ENCODE peak calls at places on chromosomes 16 and 17, in seven cellular contexts. One of them, this sample, is unnamed.

GRCh38 chr16:69328854-69329316 is 1.5 kb downstream of the PDF start:
- DNase-seq in osteocyte: no peak
- DNase-seq in Calu3: no peak
- DNase-seq in cardiac muscle cell: no peak
- DNase-seq in dorsolateral prefrontal cortex: no peak
- DNase-seq in mammary epithelial cell: peak; percentile 62
- DNase-seq in HepG2: no peak
- DNase-seq in this sample: no peak

GRCh38 chr16:11325404-11326083 is 19.7 kb upstream of the RMI2 start:
- DNase-seq in osteocyte: no peak
- DNase-seq in Calu3: no peak
- DNase-seq in cardiac muscle cell: no peak
- DNase-seq in dorsolateral prefrontal cortex: no peak
- DNase-seq in mammary epithelial cell: no peak
- DNase-seq in HepG2: no peak
- DNase-seq in this sample: no peak

GRCh38 chr16:361341-361871 is 8.9 kb upstream of the AXIN1 start:
- DNase-seq in osteocyte: no peak
- DNase-seq in Calu3: no peak
- DNase-seq in cardiac muscle cell: no peak
- DNase-seq in dorsolateral prefrontal cortex: peak; percentile 50
- DNase-seq in mammary epithelial cell: no peak
- DNase-seq in HepG2: no peak
- DNase-seq in this sample: no peak

GRCh38 chr17:20008242-20009051 is 712 bp upstream of the SPECC1 start:
- DNase-seq in osteocyte: peak; percentile 70
- DNase-seq in Calu3: peak; percentile 13
- DNase-seq in cardiac muscle cell: peak; percentile 26
- DNase-seq in dorsolateral prefrontal cortex: no peak
- DNase-seq in mammary epithelial cell: peak; percentile 21
- DNase-seq in HepG2: no peak
- DNase-seq in this sample: no peak

GRCh38 chr17:47199627-47200324 is 9.4 kb upstream of the MYL4 start:
- DNase-seq in osteocyte: no peak
- DNase-seq in Calu3: no peak
- DNase-seq in cardiac muscle cell: no peak
- DNase-seq in dorsolateral prefrontal cortex: no peak
- DNase-seq in mammary epithelial cell: no peak
- DNase-seq in HepG2: no peak
- DNase-seq in this sample: no peak

GRCh38 chr17:62981933-62982332 is 15.9 kb downstream of the TANC2 start:
- DNase-seq in osteocyte: no peak
- DNase-seq in Calu3: no peak
- DNase-seq in cardiac muscle cell: no peak
- DNase-seq in dorsolateral prefrontal cortex: no peak
- DNase-seq in mammary epithelial cell: peak; percentile 68
- DNase-seq in HepG2: no peak
- DNase-seq in this sample: no peak

GRCh38 chr17:15262291-15263205 is 2.6 kb downstream of the PMP22 start:
- DNase-seq in osteocyte: peak; percentile 88
- DNase-seq in Calu3: peak; percentile 23
- DNase-seq in cardiac muscle cell: peak; percentile 57
- DNase-seq in dorsolateral prefrontal cortex: peak; percentile 82
- DNase-seq in mammary epithelial cell: peak; percentile 72
- DNase-seq in HepG2: no peak
- DNase-seq in this sample: peak; percentile 17

GRCh38 chr16:85753559-85753958 is 2.7 kb upstream of the C16orf74 start:
- DNase-seq in osteocyte: no peak
- DNase-seq in Calu3: no peak
- DNase-seq in cardiac muscle cell: no peak
- DNase-seq in dorsolateral prefrontal cortex: no peak
- DNase-seq in mammary epithelial cell: peak; percentile 46
- DNase-seq in HepG2: no peak
- DNase-seq in this sample: no peak

GRCh38 chr17:51079049-51079448 is 41.6 kb downstream of the SPAG9 start:
- DNase-seq in osteocyte: no peak
- DNase-seq in Calu3: no peak
- DNase-seq in cardiac muscle cell: no peak
- DNase-seq in dorsolateral prefrontal cortex: no peak
- DNase-seq in mammary epithelial cell: peak; percentile 25
- DNase-seq in HepG2: no peak
- DNase-seq in this sample: no peak

GRCh38 chr16:693766-694165 is 3.6 kb upstream of the WDR24 start:
- DNase-seq in osteocyte: no peak
- DNase-seq in Calu3: no peak
- DNase-seq in cardiac muscle cell: no peak
- DNase-seq in dorsolateral prefrontal cortex: no peak
- DNase-seq in mammary epithelial cell: no peak
- DNase-seq in HepG2: no peak
- DNase-seq in this sample: no peak

GRCh38 chr16:50835358-50836060 is 93.6 kb downstream of the CYLD start:
- DNase-seq in osteocyte: peak; percentile 57
- DNase-seq in Calu3: no peak
- DNase-seq in cardiac muscle cell: no peak
- DNase-seq in dorsolateral prefrontal cortex: peak; percentile 62
- DNase-seq in mammary epithelial cell: no peak
- DNase-seq in HepG2: no peak
- DNase-seq in this sample: no peak

GRCh38 chr16:88005148-88005547 is 53.9 kb downstream of the BANP start:
- DNase-seq in osteocyte: no peak
- DNase-seq in Calu3: no peak
- DNase-seq in cardiac muscle cell: peak; percentile 27
- DNase-seq in dorsolateral prefrontal cortex: no peak
- DNase-seq in mammary epithelial cell: no peak
- DNase-seq in HepG2: no peak
- DNase-seq in this sample: no peak
- TF ChIP-seq CTCF in osteocyte: peak; percentile 33
- TF ChIP-seq CTCF in Calu3: no peak
- TF ChIP-seq CTCF in cardiac muscle cell: no peak
- TF ChIP-seq CTCF in dorsolateral prefrontal cortex: no peak
- TF ChIP-seq CTCF in mammary epithelial cell: no peak
- TF ChIP-seq CTCF in HepG2: peak; percentile 42
- TF ChIP-seq CTCF in this sample: peak; percentile 20

DNA sequence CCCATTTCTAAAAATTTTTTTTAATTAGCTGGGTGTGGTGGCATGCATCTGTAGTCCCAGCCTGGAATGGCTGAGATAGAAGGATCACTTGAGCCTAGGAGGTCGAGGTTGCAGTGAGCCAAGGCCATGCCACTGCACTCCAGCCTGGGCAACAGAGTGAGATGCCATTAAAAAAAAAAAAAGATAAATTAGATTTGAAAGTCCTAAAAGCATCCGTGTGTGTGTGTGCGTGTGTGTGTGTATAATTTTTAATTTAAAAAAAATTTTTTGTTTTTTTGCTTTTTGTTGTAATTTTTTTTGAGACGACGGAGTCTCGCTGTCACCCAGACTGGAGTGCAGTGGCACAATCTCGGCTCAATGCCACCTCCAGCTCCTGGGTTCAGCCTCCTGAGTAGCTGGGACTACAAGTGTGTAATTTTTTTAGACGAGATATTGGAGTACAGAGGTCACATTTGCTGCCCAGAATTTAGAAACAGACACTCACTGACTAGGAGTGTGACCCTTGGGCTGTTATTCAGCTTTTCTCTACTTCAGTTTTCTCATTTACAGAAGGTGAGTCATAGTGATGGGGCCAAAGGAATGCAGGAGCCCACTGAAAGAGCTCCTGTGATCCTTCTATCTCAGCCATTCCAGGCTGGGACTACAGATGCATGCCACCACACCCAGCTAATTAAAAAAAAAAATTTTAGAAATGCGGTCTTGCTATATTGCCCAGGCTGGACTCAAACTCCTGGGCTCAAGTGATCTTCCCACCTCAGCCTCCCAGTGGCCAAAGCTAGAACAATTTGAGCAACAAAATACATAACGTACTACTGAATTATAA is 25.5 kb upstream of the TBX4 start:
- DNase-seq in osteocyte: peak; percentile 19
- DNase-seq in Calu3: no peak
- DNase-seq in cardiac muscle cell: no peak
- DNase-seq in dorsolateral prefrontal cortex: no peak
- DNase-seq in mammary epithelial cell: peak; percentile 71
- DNase-seq in HepG2: peak; percentile 98
- DNase-seq in this sample: no peak
- TF ChIP-seq CTCF in osteocyte: no peak
- TF ChIP-seq CTCF in Calu3: no peak
- TF ChIP-seq CTCF in cardiac muscle cell: no peak
- TF ChIP-seq CTCF in dorsolateral prefrontal cortex: no peak
- TF ChIP-seq CTCF in mammary epithelial cell: peak; percentile 10
- TF ChIP-seq CTCF in HepG2: no peak
- TF ChIP-seq CTCF in this sample: peak; percentile 9

GRCh38 chr17:1727258-1727789 is 2.8 kb downstream of the WDR81 start:
- DNase-seq in osteocyte: no peak
- DNase-seq in Calu3: no peak
- DNase-seq in cardiac muscle cell: no peak
- DNase-seq in dorsolateral prefrontal cortex: no peak
- DNase-seq in mammary epithelial cell: no peak
- DNase-seq in HepG2: no peak
- DNase-seq in this sample: no peak

GRCh38 chr17:1726626-1727257 is 2.2 kb downstream of the WDR81 start:
- DNase-seq in osteocyte: no peak
- DNase-seq in Calu3: no peak
- DNase-seq in cardiac muscle cell: no peak
- DNase-seq in dorsolateral prefrontal cortex: no peak
- DNase-seq in mammary epithelial cell: no peak
- DNase-seq in HepG2: no peak
- DNase-seq in this sample: no peak

GRCh38 chr17:1725642-1726511 is 1.4 kb downstream of the WDR81 start:
- DNase-seq in osteocyte: peak; percentile 84
- DNase-seq in Calu3: no peak
- DNase-seq in cardiac muscle cell: no peak
- DNase-seq in dorsolateral prefrontal cortex: no peak
- DNase-seq in mammary epithelial cell: no peak
- DNase-seq in HepG2: no peak
- DNase-seq in this sample: no peak

GRCh38 chr17:1724351-1724868 is at the start of gene WDR81:
- DNase-seq in osteocyte: peak; percentile 95
- DNase-seq in Calu3: peak; percentile 83
- DNase-seq in cardiac muscle cell: peak; percentile 91
- DNase-seq in dorsolateral prefrontal cortex: peak; percentile 88
- DNase-seq in mammary epithelial cell: peak; percentile 46
- DNase-seq in HepG2: peak; percentile 72
- DNase-seq in this sample: peak; percentile 80

DNA sequence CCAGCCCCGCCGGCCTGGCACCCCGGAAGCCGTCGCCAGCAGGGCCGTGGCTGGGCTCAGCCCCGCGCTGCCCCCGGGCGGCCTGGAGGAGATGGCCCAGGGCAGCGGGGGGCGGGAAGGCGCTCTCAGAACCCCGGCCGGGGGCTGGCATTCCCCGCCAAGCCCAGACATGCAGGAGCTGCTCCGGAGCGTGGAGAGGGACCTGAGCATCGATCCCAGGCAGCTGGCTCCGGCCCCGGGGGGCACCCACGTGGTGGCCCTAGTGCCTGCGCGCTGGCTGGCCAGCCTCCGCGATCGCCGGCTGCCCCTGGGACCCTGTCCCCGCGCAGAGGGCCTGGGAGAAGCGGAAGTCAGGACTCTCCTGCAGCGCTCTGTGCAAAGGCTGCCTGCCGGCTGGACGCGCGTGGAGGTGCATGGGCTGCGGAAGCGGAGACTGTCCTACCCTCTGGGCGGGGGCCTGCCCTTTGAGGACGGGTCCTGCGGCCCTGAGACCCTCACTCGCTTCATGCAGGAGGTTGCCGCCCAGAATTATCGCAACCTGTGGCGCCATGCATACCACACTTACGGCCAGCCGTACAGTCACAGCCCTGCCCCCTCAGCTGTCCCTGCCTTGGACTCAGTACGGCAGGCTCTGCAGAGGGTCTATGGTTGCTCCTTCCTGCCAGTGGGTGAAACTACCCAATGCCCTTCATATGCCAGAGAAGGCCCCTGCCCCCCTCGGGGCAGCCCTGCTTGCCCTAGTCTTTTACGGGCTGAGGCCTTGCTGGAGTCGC is 551 bp downstream of the WDR81 start:
- DNase-seq in osteocyte: peak; percentile 83
- DNase-seq in Calu3: peak; percentile 19
- DNase-seq in cardiac muscle cell: no peak
- DNase-seq in dorsolateral prefrontal cortex: no peak
- DNase-seq in mammary epithelial cell: no peak
- DNase-seq in HepG2: no peak
- DNase-seq in this sample: no peak
- TF ChIP-seq CTCF in osteocyte: no peak
- TF ChIP-seq CTCF in Calu3: no peak
- TF ChIP-seq CTCF in cardiac muscle cell: no peak
- TF ChIP-seq CTCF in dorsolateral prefrontal cortex: peak; percentile 8
- TF ChIP-seq CTCF in mammary epithelial cell: no peak
- TF ChIP-seq CTCF in HepG2: peak; percentile 32
- TF ChIP-seq CTCF in this sample: peak; percentile 14

DNA sequence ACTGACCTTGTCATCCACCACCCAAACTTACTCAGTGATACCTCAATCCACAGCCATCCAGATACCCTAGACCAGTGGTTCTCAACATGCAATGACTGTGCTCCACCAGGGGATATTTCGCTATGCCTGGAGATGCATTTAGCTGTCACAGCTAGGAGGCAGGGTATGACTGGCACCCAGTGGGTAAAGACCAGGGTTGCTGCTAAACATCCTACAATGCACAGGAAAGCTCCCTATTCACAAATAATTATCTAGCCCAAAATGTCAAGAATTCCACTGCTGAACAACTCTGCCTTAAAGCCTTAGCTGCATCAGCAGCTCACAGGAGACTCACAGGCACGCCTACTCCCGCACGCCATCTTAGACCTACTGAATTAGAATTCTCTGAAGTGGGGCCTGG is 212.6 kb downstream of the GRIN2A start:
- DNase-seq in osteocyte: no peak
- DNase-seq in Calu3: no peak
- DNase-seq in cardiac muscle cell: no peak
- DNase-seq in dorsolateral prefrontal cortex: no peak
- DNase-seq in mammary epithelial cell: no peak
- DNase-seq in HepG2: no peak
- DNase-seq in this sample: no peak
- TF ChIP-seq CTCF in osteocyte: no peak
- TF ChIP-seq CTCF in Calu3: no peak
- TF ChIP-seq CTCF in cardiac muscle cell: no peak
- TF ChIP-seq CTCF in dorsolateral prefrontal cortex: no peak
- TF ChIP-seq CTCF in mammary epithelial cell: no peak
- TF ChIP-seq CTCF in HepG2: no peak
- TF ChIP-seq CTCF in this sample: no peak

GRCh38 chr17:27414271-27414670 is 42.0 kb upstream of the KSR1 start:
- DNase-seq in osteocyte: no peak
- DNase-seq in Calu3: no peak
- DNase-seq in cardiac muscle cell: no peak
- DNase-seq in dorsolateral prefrontal cortex: no peak
- DNase-seq in mammary epithelial cell: no peak
- DNase-seq in HepG2: no peak
- DNase-seq in this sample: no peak
- TF ChIP-seq CTCF in osteocyte: no peak
- TF ChIP-seq CTCF in Calu3: no peak
- TF ChIP-seq CTCF in cardiac muscle cell: no peak
- TF ChIP-seq CTCF in dorsolateral prefrontal cortex: no peak
- TF ChIP-seq CTCF in mammary epithelial cell: no peak
- TF ChIP-seq CTCF in HepG2: no peak
- TF ChIP-seq CTCF in this sample: no peak

GRCh38 chr17:7186241-7186640 is 7.1 kb upstream of the ASGR1 start:
- DNase-seq in osteocyte: no peak
- DNase-seq in Calu3: no peak
- DNase-seq in cardiac muscle cell: no peak
- DNase-seq in dorsolateral prefrontal cortex: no peak
- DNase-seq in mammary epithelial cell: no peak
- DNase-seq in HepG2: peak; percentile 61
- DNase-seq in this sample: no peak
- TF ChIP-seq CTCF in osteocyte: no peak
- TF ChIP-seq CTCF in Calu3: no peak
- TF ChIP-seq CTCF in cardiac muscle cell: peak; percentile 31
- TF ChIP-seq CTCF in dorsolateral prefrontal cortex: no peak
- TF ChIP-seq CTCF in mammary epithelial cell: peak; percentile 4
- TF ChIP-seq CTCF in HepG2: peak; percentile 78
- TF ChIP-seq CTCF in this sample: peak; percentile 26